ENCODE peak calls at places on chromosomes 16 and 17, in seven cellular contexts. C is H1; B is astrocyte; Z is A673; A is CD8-positive, alpha-beta T cell; T is tibial artery; J is ovary. S is an unnamed sample.
A peak's percentile ranks its signal among the peaks of the same experiment; 100 is the strongest.

GRCh38 chr16:79920685-79921084 is 320.1 kb upstream of the MAF start:
- DNase-seq in C (no peak), B (no peak), Z (no peak), A (no peak), T (no peak), J (no peak), S (no peak)

GRCh38 chr17:73669771-73670170 is 25.5 kb upstream of the SDK2 start:
- DNase-seq in C (no peak), B (no peak), Z (no peak), A (no peak), T (no peak), J (no peak), S (no peak)

GRCh38 chr16:86252596-86252995 is 257.7 kb upstream of the FOXF1 start:
- DNase-seq in C (peak; percentile 82), B (no peak), Z (peak; percentile 32), A (no peak), T (no peak), J (no peak), S (no peak)

GRCh38 chr17:59844884-59845594 is 47.7 kb downstream of the TUBD1 start:
- DNase-seq in C (no peak), B (peak; percentile 69), Z (no peak), A (no peak), T (no peak), J (no peak), S (peak; percentile 48)

GRCh38 chr17:64255764-64256163 is 7.3 kb downstream of the TEX2 start:
- DNase-seq in C (no peak), B (no peak), Z (no peak), A (no peak), T (no peak), J (no peak), S (no peak)

GRCh38 chr16:83967838-83968482 is at the start of gene NECAB2:
- DNase-seq in C (peak; percentile 74), B (no peak), Z (peak; percentile 54), A (no peak), T (no peak), J (peak; percentile 71), S (no peak)

GRCh38 chr16:84975066-84975465 is 36.3 kb downstream of the ZDHHC7 start:
- DNase-seq in C (no peak), B (no peak), Z (no peak), A (no peak), T (no peak), J (no peak), S (no peak)

GRCh38 chr16:89146211-89147005 is 25.1 kb upstream of the CDH15 start:
- DNase-seq in C (no peak), B (no peak), Z (no peak), A (peak; percentile 9), T (no peak), J (peak; percentile 23), S (peak; percentile 40)

GRCh38 chr16:3138342-3138741 is 3.5 kb downstream of the ZNF213 start:
- DNase-seq in C (no peak), B (no peak), Z (no peak), A (no peak), T (no peak), J (no peak), S (peak; percentile 42)

GRCh38 chr16:29117631-29118030 is 132.8 kb downstream of the LAT start:
- DNase-seq in C (no peak), B (no peak), Z (no peak), A (no peak), T (no peak), J (no peak), S (no peak)

GRCh38 chr17:8552582-8553320 is 77.8 kb downstream of the MYH10 start:
- DNase-seq in C (no peak), B (peak; percentile 29), Z (no peak), A (no peak), T (no peak), J (no peak), S (no peak)

GRCh38 chr16:64773638-64774037 is 348.2 kb downstream of the CDH11 start:
- DNase-seq in C (no peak), B (no peak), Z (peak; percentile 8), A (no peak), T (no peak), J (no peak), S (no peak)

GRCh38 chr17:56835259-56835575 is 1.3 kb downstream of the DGKE start:
- DNase-seq in C (no peak), B (no peak), Z (no peak), A (no peak), T (no peak), J (no peak), S (no peak)

GRCh38 chr17:77354721-77355455 is 214.1 kb downstream of the SEC14L1 start:
- DNase-seq in C (no peak), B (peak; percentile 93), Z (peak; percentile 40), A (no peak), T (peak; percentile 89), J (peak; percentile 96), S (peak; percentile 88)

GRCh38 chr17:18951941-18952842 is at the start of gene SLC5A10:
- DNase-seq in C (no peak), B (no peak), Z (peak; percentile 43), A (no peak), T (no peak), J (no peak), S (no peak)

GRCh38 chr17:28370035-28370743 is at the start of gene VTN:
- DNase-seq in C (no peak), B (no peak), Z (peak; percentile 9), A (no peak), T (no peak), J (peak; percentile 56), S (no peak)

GRCh38 chr16:46843898-46844642 is 13.1 kb upstream of the C16orf87 start:
- DNase-seq in C (peak; percentile 45), B (no peak), Z (no peak), A (no peak), T (no peak), J (no peak), S (no peak)
- H3K4me3 ChIP-seq in C (no peak overlapping the region), B (no peak overlapping the region), Z (no peak overlapping the region), A (no peak overlapping the region), T (no peak overlapping the region), J (no peak overlapping the region), S (no peak overlapping the region)

GRCh38 chr16:825298-826061 is 24.9 kb upstream of the GNG13 start:
- DNase-seq in C (no peak), B (no peak), Z (peak; percentile 48), A (no peak), T (no peak), J (peak; percentile 90), S (no peak)
- H3K27me3 ChIP-seq in C (no peaks in the 10 kb centered on the region), B (peaks cover 19% of the 10 kb centered on the region), Z (no peaks in the 10 kb centered on the region), A (no peaks in the 10 kb centered on the region), T (no peaks in the 10 kb centered on the region), J (no peaks in the 10 kb centered on the region), S (no peaks in the 10 kb centered on the region)

GRCh38 chr16:81834868-81835267 is 55.8 kb downstream of the PLCG2 start:
- DNase-seq in C (no peak), B (no peak), Z (no peak), A (no peak), T (no peak), J (no peak), S (no peak)

GRCh38 chr16:81831722-81832126 is 52.6 kb downstream of the PLCG2 start:
- DNase-seq in C (no peak), B (peak; percentile 20), Z (no peak), A (peak; percentile 69), T (peak; percentile 70), J (no peak), S (peak; percentile 76)

GRCh38 chr16:81833751-81834150 is 54.7 kb downstream of the PLCG2 start:
- DNase-seq in C (no peak), B (no peak), Z (no peak), A (no peak), T (no peak), J (no peak), S (no peak)

GRCh38 chr16:81832801-81833547 is 53.9 kb downstream of the PLCG2 start:
- DNase-seq in C (no peak), B (no peak), Z (no peak), A (no peak), T (no peak), J (no peak), S (no peak)

DNA sequence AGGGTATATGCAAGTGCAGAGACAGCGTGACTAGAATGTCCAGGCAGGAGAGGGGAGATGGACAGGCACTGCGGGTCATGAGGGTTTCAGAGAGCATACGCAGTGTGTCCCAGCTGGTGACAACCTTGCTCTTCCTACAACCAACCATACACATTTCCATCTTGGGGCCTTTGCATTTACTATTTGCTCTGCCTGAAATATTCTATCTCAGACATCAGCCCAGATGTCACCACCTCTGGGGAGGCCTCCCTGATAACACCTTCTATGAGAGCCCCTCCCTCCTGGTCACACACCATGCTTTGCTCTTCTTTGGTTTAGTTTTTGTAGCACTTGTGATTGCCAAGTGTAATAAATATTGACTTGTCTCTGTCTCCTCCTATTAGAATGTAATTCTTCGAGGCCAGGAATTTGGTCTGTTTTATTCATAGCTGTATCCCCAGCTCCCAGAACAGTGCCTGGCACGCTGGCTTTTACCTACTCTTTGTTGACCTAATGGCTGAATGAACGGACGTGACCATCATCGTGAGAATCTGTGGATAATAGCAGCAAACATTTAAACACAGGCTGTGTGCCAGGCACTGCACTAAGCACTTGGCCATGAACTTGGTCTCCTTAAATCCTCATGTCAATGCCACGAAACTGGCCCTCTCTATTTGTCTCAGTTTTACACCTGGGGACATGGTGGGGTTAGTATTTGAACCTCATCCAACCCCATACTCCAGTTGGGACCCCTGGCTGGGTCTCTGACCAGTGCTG is 51.9 kb downstream of the PLCG2 start:
- DNase-seq in C (no peak), B (no peak), Z (no peak), A (no peak), T (peak; percentile 4), J (no peak), S (no peak)
- H3K4me3 ChIP-seq in C (no peak overlapping the region), B (no peak overlapping the region), Z (no peak overlapping the region), A (no peak overlapping the region), T (no peak overlapping the region), J (no peak overlapping the region), S (no peak overlapping the region)

GRCh38 chr17:46771601-46772012 is 46.9 kb downstream of the WNT3 start:
- DNase-seq in C (no peak), B (no peak), Z (no peak), A (no peak), T (no peak), J (peak; percentile 47), S (peak; percentile 74)
- H3K27me3 ChIP-seq in C (peaks cover 68% of the 10 kb centered on the region), B (no peaks in the 10 kb centered on the region), Z (no peaks in the 10 kb centered on the region), A (peaks cover 6% of the 10 kb centered on the region), T (no peaks in the 10 kb centered on the region), J (no peaks in the 10 kb centered on the region), S (no peaks in the 10 kb centered on the region)

GRCh38 chr17:3693099-3693498 is 2.9 kb downstream of the P2RX5 start:
- DNase-seq in C (no peak), B (no peak), Z (no peak), A (no peak), T (no peak), J (no peak), S (no peak)
- H3K4me3 ChIP-seq in C (no peak overlapping the region), B (no peak overlapping the region), Z (no peak overlapping the region), A (no peak overlapping the region), T (no peak overlapping the region), J (no peak overlapping the region), S (no peak overlapping the region)